ENCODE peak calls at places on chromosomes 6 and 20, in four cellular contexts. Q is GM12878, A is HepG2, O is K562. X is an unnamed sample.

GRCh38 chr6:120274547-120274946 is 925.0 kb upstream of the MAN1A1 start:
- DNase-seq in A (no peak), O (no peak), Q (peak), X (no peak)

GRCh38 chr6:42086046-42086664 is 35.8 kb downstream of the TAF8 start:
- DNase-seq in A (no peak), O (peak), Q (no peak), X (no peak)

GRCh38 chr6:37077459-37078296 is 72.2 kb downstream of the FGD2 start:
- DNase-seq in O (no peak), A (no peak), Q (no peak), X (peak)

GRCh38 chr6:149044394-149044965 is 273.0 kb upstream of the TAB2 start:
- DNase-seq in A (no peak), O (no peak), Q (no peak), X (no peak)

GRCh38 chr6:149716584-149716983 is 1.3 kb downstream of the LATS1 start:
- DNase-seq in Q (no peak), O (no peak), A (no peak), X (no peak)

GRCh38 chr6:147390909-147391536 is 117.5 kb upstream of the SAMD5 start:
- DNase-seq in O (no peak), A (peak), Q (no peak), X (no peak)

GRCh38 chr6:110620065-110620464 is 143.7 kb upstream of the SLC22A16 start:
- DNase-seq in A (no peak), O (no peak), Q (no peak), X (no peak)

GRCh38 chr20:36366623-36367369 is 60.7 kb downstream of the DLGAP4 start:
- DNase-seq in Q (no peak), O (no peak), A (no peak), X (no peak)

GRCh38 chr20:60581606-60582005 is 623.4 kb downstream of the CDH26 start:
- DNase-seq in O (no peak), A (no peak), Q (no peak), X (no peak)

GRCh38 chr6:21996425-21997207 is 300.2 kb downstream of the PRL start:
- DNase-seq in A (no peak), O (no peak), Q (no peak), X (no peak)

GRCh38 chr6:158785036-158785435 is 34.1 kb downstream of the EZR start:
- DNase-seq in Q (no peak), O (no peak), A (no peak), X (no peak)

GRCh38 chr20:8375898-8376297 is 243.8 kb downstream of the PLCB1 start:
- DNase-seq in A (no peak), Q (no peak), O (no peak), X (no peak)

GRCh38 chr6:169604076-169604475 is 97.8 kb downstream of the WDR27 start:
- DNase-seq in O (no peak), Q (no peak), A (no peak), X (no peak)

GRCh38 chr6:164039954-164040375 is 625.4 kb downstream of the QKI start:
- DNase-seq in Q (no peak), A (no peak), O (peak), X (no peak)

GRCh38 chr6:44960898-44961297 is 367.2 kb upstream of the RUNX2 start:
- DNase-seq in O (no peak), A (peak), Q (peak), X (no peak)

GRCh38 chr6:149905911-149906371 is 8.0 kb upstream of the RAET1E start:
- DNase-seq in Q (no peak), A (no peak), O (no peak), X (no peak)

GRCh38 chr6:63448229-63448628 is 124.1 kb upstream of the LOC128125822 start:
- DNase-seq in A (peak), Q (no peak), O (no peak), X (no peak)

GRCh38 chr6:123380257-123380656 is 256.5 kb downstream of the TRDN start:
- DNase-seq in O (peak), Q (no peak), A (peak), X (peak)

GRCh38 chr6:1872649-1873131 is 263.0 kb downstream of the FOXC1 start:
- DNase-seq in Q (no peak), O (no peak), A (no peak), X (no peak)

GRCh38 chr6:24064106-24064505 is 61.9 kb upstream of the NRSN1 start:
- DNase-seq in O (no peak), A (peak), Q (no peak), X (no peak)

GRCh38 chr6:114194362-114195343 is 148.2 kb downstream of the HS3ST5 start:
- DNase-seq in Q (no peak), A (no peak), O (no peak), X (no peak)

GRCh38 chr20:13852321-13852720 is 67.5 kb downstream of the NDUFAF5 start:
- DNase-seq in A (no peak), Q (no peak), O (no peak), X (no peak)

GRCh38 chr20:13855613-13856012 is 70.8 kb downstream of the NDUFAF5 start:
- DNase-seq in A (no peak), O (no peak), Q (no peak), X (no peak)

GRCh38 chr20:13856356-13856755 is 71.5 kb downstream of the NDUFAF5 start:
- DNase-seq in O (no peak), Q (no peak), A (no peak), X (no peak)

GRCh38 chr20:13851279-13851678 is 66.5 kb downstream of the NDUFAF5 start:
- DNase-seq in Q (no peak), O (no peak), A (no peak), X (no peak)
- TF ChIP-seq HDAC2 in Q (no peak), O (no peak), A (no peak), X (no peak)

GRCh38 chr6:3119040-3119723 is 671 bp downstream of the BPHL start:
- DNase-seq in A (peak), Q (no peak), O (no peak), X (no peak)
- TF ChIP-seq YY1 in A (no peak), Q (no peak), O (no peak), X (no peak)

DNA sequence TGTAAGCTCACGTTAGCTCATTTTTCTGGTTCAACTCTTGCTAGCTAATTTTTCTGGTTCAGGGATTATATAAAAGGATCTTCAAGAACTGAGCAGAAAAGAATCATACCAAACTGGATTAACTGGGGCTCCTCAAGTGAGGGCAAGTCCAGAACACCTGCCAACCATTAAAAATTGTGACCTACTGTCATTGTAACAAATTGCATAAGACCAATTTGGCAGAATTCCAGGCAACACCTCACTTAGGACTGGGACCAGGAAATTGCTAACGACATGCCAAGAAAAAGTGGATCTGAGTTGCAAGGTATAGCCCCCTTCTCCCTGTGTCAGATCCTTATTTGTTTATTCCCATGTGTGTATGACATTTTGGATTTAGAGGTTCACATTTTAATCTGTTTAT is 216.6 kb downstream of the HIVEP2 start:
- DNase-seq in Q (no peak), A (no peak), O (peak), X (no peak)
- TF ChIP-seq HDAC2 in Q (no peak), A (no peak), O (no peak), X (no peak)

GRCh38 chr20:21002486-21002885 is 103.7 kb downstream of the LINC00237 start:
- DNase-seq in Q (no peak), O (no peak), A (no peak), X (no peak)
- TF ChIP-seq YY1 in Q (no peak), O (no peak), A (no peak), X (no peak)

DNA sequence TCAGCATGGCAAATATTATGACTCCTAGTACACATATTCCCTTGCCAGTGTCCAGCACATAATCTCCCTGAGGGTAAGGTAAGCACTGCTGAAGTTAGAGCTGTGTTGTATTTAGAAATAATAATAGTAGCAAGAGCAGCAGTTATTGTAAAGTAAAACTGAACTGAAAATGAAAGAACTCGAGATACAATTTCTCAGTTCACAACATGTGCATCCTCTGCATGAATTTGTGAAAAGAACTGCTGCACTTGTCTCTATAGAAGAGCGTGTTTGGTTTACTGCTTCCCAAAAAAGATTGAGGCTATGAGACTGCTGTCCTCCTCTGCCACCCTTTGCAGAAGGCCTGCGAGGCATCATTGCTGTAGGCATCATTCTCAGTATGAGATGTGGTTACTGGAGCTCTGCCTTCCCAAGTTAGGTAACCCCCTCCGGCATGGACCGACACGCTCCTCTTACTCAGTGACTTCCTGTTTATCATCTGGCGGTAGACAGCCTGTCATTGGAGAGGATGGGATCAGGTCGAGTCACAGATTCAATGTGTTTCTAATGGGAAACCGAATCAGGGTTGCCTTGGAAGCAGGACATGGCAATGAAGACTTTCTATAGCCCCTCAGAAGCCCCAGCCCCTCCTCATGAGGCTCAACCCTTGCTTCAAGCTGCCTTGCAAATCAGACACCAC is 48.1 kb downstream of the SLC24A3 start:
- DNase-seq in O (no peak), Q (no peak), A (no peak), X (no peak)
- TF ChIP-seq HDAC2 in O (no peak), Q (no peak), A (no peak), X (no peak)

GRCh38 chr20:19937651-19938420 is 79.3 kb upstream of the NAA20 start:
- DNase-seq in Q (peak), A (no peak), O (no peak), X (no peak)

GRCh38 chr20:19936801-19937583 is 80.2 kb upstream of the NAA20 start:
- DNase-seq in O (no peak), Q (no peak), A (no peak), X (no peak)

GRCh38 chr20:19934792-19935491 is 82.2 kb upstream of the NAA20 start:
- DNase-seq in Q (no peak), O (no peak), A (no peak), X (no peak)

GRCh38 chr20:19938421-19938787 is 78.8 kb upstream of the NAA20 start:
- DNase-seq in O (no peak), Q (no peak), A (no peak), X (no peak)

DNA sequence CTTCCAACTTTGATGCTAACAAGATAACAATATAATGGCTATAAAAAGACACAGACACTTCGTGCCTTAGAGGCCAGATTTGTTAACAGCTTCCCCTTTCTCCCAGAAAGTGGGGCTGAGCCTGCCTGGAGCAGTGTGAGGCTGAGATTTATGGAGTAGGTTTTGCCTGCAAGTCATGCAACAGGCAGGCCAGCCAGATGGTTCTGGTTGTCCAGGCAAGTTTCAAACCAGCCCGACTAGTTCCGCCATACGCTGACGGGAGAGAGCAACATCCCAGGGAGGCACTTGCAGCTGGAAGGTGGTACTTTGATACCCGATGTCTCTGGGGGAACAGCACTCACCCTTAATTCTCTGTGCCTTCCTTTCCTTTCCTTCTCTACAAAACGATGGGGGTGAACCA is 81.3 kb upstream of the NAA20 start:
- DNase-seq in Q (no peak), A (no peak), O (no peak), X (no peak)
- TF ChIP-seq YY1 in Q (no peak), A (no peak), O (no peak), X (no peak)

GRCh38 chr20:15011631-15012030 is 674.2 kb upstream of the FLRT3 start:
- DNase-seq in A (no peak), O (no peak), Q (no peak), X (no peak)

GRCh38 chr20:15012551-15012950 is 675.1 kb upstream of the FLRT3 start:
- DNase-seq in Q (no peak), A (no peak), O (no peak), X (no peak)
- TF ChIP-seq HDAC2 in Q (no peak), A (no peak), O (no peak), X (no peak)

GRCh38 chr6:14658909-14659561 is 541.5 kb downstream of the CD83 start:
- DNase-seq in Q (no peak), O (no peak), A (no peak), X (no peak)
- TF ChIP-seq YY1 in Q (no peak), O (no peak), A (no peak), X (no peak)

DNA sequence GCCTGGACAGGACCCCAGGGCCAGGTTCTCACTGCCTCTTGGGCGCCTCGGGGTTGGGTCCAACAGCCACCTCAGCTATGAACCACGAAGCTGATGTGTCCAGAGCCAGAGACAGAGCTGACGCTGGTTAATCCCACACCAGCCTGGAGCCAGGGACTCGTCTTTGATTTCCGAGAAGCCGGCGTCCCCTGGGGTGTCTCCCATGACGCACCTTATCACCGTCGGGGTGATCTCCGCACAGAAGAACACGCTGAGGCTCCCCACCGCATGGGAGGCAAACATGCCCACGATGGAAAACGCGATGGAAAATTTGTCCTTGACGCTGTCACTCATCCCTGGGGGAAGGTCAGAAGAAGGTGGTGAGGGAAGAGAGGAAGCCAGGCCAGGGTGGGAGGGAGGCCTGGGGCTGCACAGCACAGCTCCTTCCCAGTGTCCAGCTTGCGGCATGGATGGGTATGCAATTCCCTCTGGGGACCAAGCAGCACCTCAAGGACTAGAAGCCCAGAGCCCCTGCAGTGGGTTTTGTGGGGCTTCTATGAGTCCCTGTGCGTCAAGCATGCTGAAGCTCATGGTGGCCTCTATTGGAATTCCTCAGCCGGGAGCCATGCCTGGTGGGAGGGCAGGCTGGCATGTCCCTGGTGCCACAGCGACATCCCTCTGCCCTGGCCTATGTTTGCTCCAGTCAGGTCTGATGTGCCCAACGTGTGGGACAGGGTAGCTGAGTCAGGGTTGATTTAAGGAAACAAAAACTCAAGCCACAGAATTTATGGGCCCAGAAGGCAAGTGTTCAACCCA is 25.1 kb downstream of the PSMG4 start:
- DNase-seq in Q (no peak), O (no peak), A (no peak), X (no peak)
- TF ChIP-seq HDAC2 in Q (no peak), O (no peak), A (no peak), X (no peak)